ENCODE peak calls at places on chromosomes 11 and 22, in four cellular contexts. One of them, this sample, is unnamed.

GRCh38 chr22:33652596-33652995 is 267.7 kb downstream of the LARGE1 start:
- DNase-seq in T-helper 9 cell: no peak
- DNase-seq in AG10803: no peak
- DNase-seq in skeletal muscle cell: no peak
- DNase-seq in this sample: no peak

GRCh38 chr11:24642648-24643047 is 145.8 kb downstream of the LUZP2 start:
- DNase-seq in AG10803: no peak
- DNase-seq in T-helper 9 cell: no peak
- DNase-seq in skeletal muscle cell: no peak
- DNase-seq in this sample: no peak

GRCh38 chr11:66316849-66317251 is at the start of gene CD248:
- DNase-seq in AG10803: peak
- DNase-seq in skeletal muscle cell: peak
- DNase-seq in T-helper 9 cell: no peak
- DNase-seq in this sample: no peak

GRCh38 chr11:118918686-118919280 is 6.9 kb downstream of the BCL9L start:
- DNase-seq in T-helper 9 cell: no peak
- DNase-seq in skeletal muscle cell: no peak
- DNase-seq in AG10803: peak
- DNase-seq in this sample: no peak

GRCh38 chr22:21633481-21633880 is 921 bp downstream of the CCDC116 start:
- DNase-seq in skeletal muscle cell: no peak
- DNase-seq in AG10803: no peak
- DNase-seq in T-helper 9 cell: no peak
- DNase-seq in this sample: no peak

GRCh38 chr22:44638966-44639739 is 62.9 kb upstream of the PRR5 start:
- DNase-seq in T-helper 9 cell: no peak
- DNase-seq in AG10803: peak
- DNase-seq in skeletal muscle cell: no peak
- DNase-seq in this sample: peak

GRCh38 chr11:30935861-30936260 is 349.7 kb upstream of the MPPED2 start:
- DNase-seq in T-helper 9 cell: no peak
- DNase-seq in AG10803: no peak
- DNase-seq in skeletal muscle cell: no peak
- DNase-seq in this sample: no peak

GRCh38 chr22:41216984-41217383 is 11.9 kb downstream of the L3MBTL2 start:
- DNase-seq in T-helper 9 cell: no peak
- DNase-seq in AG10803: no peak
- DNase-seq in skeletal muscle cell: no peak
- DNase-seq in this sample: no peak

GRCh38 chr11:120386774-120387371 is 50.7 kb downstream of the ARHGEF12 start:
- DNase-seq in AG10803: no peak
- DNase-seq in skeletal muscle cell: no peak
- DNase-seq in T-helper 9 cell: no peak
- DNase-seq in this sample: no peak